ENCODE peak calls at places on chromosomes 6 and 20, in nine cellular contexts. One of them, this sample, is unnamed.

GRCh38 chr6:121951918-121952379 is 447.5 kb upstream of the HSF2 start:
- DNase-seq in AG10803: peak; percentile 81
- DNase-seq in A673: peak; percentile 35
- DNase-seq in HFF-Myc: peak; percentile 44
- DNase-seq in RWPE1: peak; percentile 26
- DNase-seq in natural killer cell: no peak
- DNase-seq in heart left ventricle: no peak
- DNase-seq in uterus: no peak
- DNase-seq in astrocyte of the spinal cord: peak; percentile 87
- DNase-seq in this sample: no peak

GRCh38 chr20:37388831-37389230 is 42.9 kb downstream of the SRC start:
- DNase-seq in AG10803: no peak
- DNase-seq in A673: no peak
- DNase-seq in HFF-Myc: no peak
- DNase-seq in RWPE1: no peak
- DNase-seq in natural killer cell: no peak
- DNase-seq in heart left ventricle: no peak
- DNase-seq in uterus: peak; percentile 13
- DNase-seq in astrocyte of the spinal cord: no peak
- DNase-seq in this sample: no peak

GRCh38 chr6:144405173-144405572 is 120.0 kb downstream of the UTRN start:
- DNase-seq in AG10803: peak; percentile 36
- DNase-seq in A673: peak; percentile 69
- DNase-seq in HFF-Myc: no peak
- DNase-seq in RWPE1: no peak
- DNase-seq in natural killer cell: no peak
- DNase-seq in heart left ventricle: no peak
- DNase-seq in uterus: no peak
- DNase-seq in astrocyte of the spinal cord: peak; percentile 36
- DNase-seq in this sample: no peak

GRCh38 chr6:43936476-43936875 is 166.5 kb downstream of the VEGFA start:
- DNase-seq in AG10803: no peak
- DNase-seq in A673: no peak
- DNase-seq in HFF-Myc: no peak
- DNase-seq in RWPE1: no peak
- DNase-seq in natural killer cell: peak; percentile 13
- DNase-seq in heart left ventricle: no peak
- DNase-seq in uterus: peak; percentile 14
- DNase-seq in astrocyte of the spinal cord: no peak
- DNase-seq in this sample: no peak

GRCh38 chr20:39849664-39850063 is 839.4 kb downstream of the MAFB start:
- DNase-seq in AG10803: peak; percentile 95
- DNase-seq in A673: peak; percentile 89
- DNase-seq in HFF-Myc: peak; percentile 73
- DNase-seq in RWPE1: peak; percentile 73
- DNase-seq in natural killer cell: no peak
- DNase-seq in heart left ventricle: peak; percentile 93
- DNase-seq in uterus: peak; percentile 78
- DNase-seq in astrocyte of the spinal cord: peak; percentile 92
- DNase-seq in this sample: no peak

GRCh38 chr6:136788069-136788902 is 4.0 kb downstream of the MAP3K5 start:
- DNase-seq in AG10803: peak; percentile 85
- DNase-seq in A673: peak; percentile 72
- DNase-seq in HFF-Myc: no peak
- DNase-seq in RWPE1: no peak
- DNase-seq in natural killer cell: no peak
- DNase-seq in heart left ventricle: no peak
- DNase-seq in uterus: no peak
- DNase-seq in astrocyte of the spinal cord: peak; percentile 86
- DNase-seq in this sample: no peak

GRCh38 chr20:43682446-43682845 is 15.5 kb downstream of the MYBL2 start:
- DNase-seq in AG10803: no peak
- DNase-seq in A673: no peak
- DNase-seq in HFF-Myc: no peak
- DNase-seq in RWPE1: no peak
- DNase-seq in natural killer cell: no peak
- DNase-seq in heart left ventricle: no peak
- DNase-seq in uterus: no peak
- DNase-seq in astrocyte of the spinal cord: no peak
- DNase-seq in this sample: peak; percentile 33

GRCh38 chr6:17710331-17710730 is 3.6 kb upstream of the NUP153 start:
- DNase-seq in AG10803: peak; percentile 71
- DNase-seq in A673: no peak
- DNase-seq in HFF-Myc: no peak
- DNase-seq in RWPE1: no peak
- DNase-seq in natural killer cell: no peak
- DNase-seq in heart left ventricle: no peak
- DNase-seq in uterus: no peak
- DNase-seq in astrocyte of the spinal cord: no peak
- DNase-seq in this sample: no peak

GRCh38 chr6:56570434-56571359 is 72.0 kb downstream of the DST start:
- DNase-seq in AG10803: peak; percentile 39
- DNase-seq in A673: peak; percentile 56
- DNase-seq in HFF-Myc: no peak
- DNase-seq in RWPE1: peak; percentile 29
- DNase-seq in natural killer cell: no peak
- DNase-seq in heart left ventricle: no peak
- DNase-seq in uterus: no peak
- DNase-seq in astrocyte of the spinal cord: peak; percentile 43
- DNase-seq in this sample: no peak

GRCh38 chr20:36591854-36592641 is 13.5 kb upstream of the RAB5IF start:
- DNase-seq in AG10803: peak; percentile 55
- DNase-seq in A673: peak; percentile 65
- DNase-seq in HFF-Myc: no peak
- DNase-seq in RWPE1: no peak
- DNase-seq in natural killer cell: no peak
- DNase-seq in heart left ventricle: peak; percentile 35
- DNase-seq in uterus: peak; percentile 46
- DNase-seq in astrocyte of the spinal cord: peak; percentile 50
- DNase-seq in this sample: no peak

GRCh38 chr6:66599541-66599940 is 892.5 kb upstream of the EYS start:
- DNase-seq in AG10803: no peak
- DNase-seq in A673: no peak
- DNase-seq in HFF-Myc: no peak
- DNase-seq in RWPE1: peak; percentile 55
- DNase-seq in natural killer cell: no peak
- DNase-seq in heart left ventricle: no peak
- DNase-seq in uterus: no peak
- DNase-seq in astrocyte of the spinal cord: no peak
- DNase-seq in this sample: no peak

GRCh38 chr20:25058051-25058796 is at the start of gene ACSS1:
- DNase-seq in AG10803: peak; percentile 35
- DNase-seq in A673: peak; percentile 68
- DNase-seq in HFF-Myc: no peak
- DNase-seq in RWPE1: no peak
- DNase-seq in natural killer cell: peak; percentile 70
- DNase-seq in heart left ventricle: peak; percentile 69
- DNase-seq in uterus: peak; percentile 72
- DNase-seq in astrocyte of the spinal cord: peak; percentile 25
- DNase-seq in this sample: peak; percentile 73

GRCh38 chr20:2101057-2101934 is at the start of gene STK35:
- DNase-seq in AG10803: no peak
- DNase-seq in A673: peak; percentile 71
- DNase-seq in HFF-Myc: no peak
- DNase-seq in RWPE1: peak; percentile 89
- DNase-seq in natural killer cell: no peak
- DNase-seq in heart left ventricle: peak; percentile 90
- DNase-seq in uterus: no peak
- DNase-seq in astrocyte of the spinal cord: no peak
- DNase-seq in this sample: no peak

GRCh38 chr20:63562461-63563185 is 8.7 kb downstream of the FNDC11 start:
- DNase-seq in AG10803: no peak
- DNase-seq in A673: no peak
- DNase-seq in HFF-Myc: no peak
- DNase-seq in RWPE1: no peak
- DNase-seq in natural killer cell: no peak
- DNase-seq in heart left ventricle: no peak
- DNase-seq in uterus: no peak
- DNase-seq in astrocyte of the spinal cord: no peak
- DNase-seq in this sample: no peak

GRCh38 chr6:148851683-148852556 is 105.1 kb downstream of the UST start:
- DNase-seq in AG10803: no peak
- DNase-seq in A673: no peak
- DNase-seq in HFF-Myc: no peak
- DNase-seq in RWPE1: no peak
- DNase-seq in natural killer cell: no peak
- DNase-seq in heart left ventricle: no peak
- DNase-seq in uterus: no peak
- DNase-seq in astrocyte of the spinal cord: no peak
- DNase-seq in this sample: no peak

GRCh38 chr6:13765570-13765969 is 48.8 kb downstream of the MCUR1 start:
- DNase-seq in AG10803: peak; percentile 16
- DNase-seq in A673: no peak
- DNase-seq in HFF-Myc: no peak
- DNase-seq in RWPE1: no peak
- DNase-seq in natural killer cell: no peak
- DNase-seq in heart left ventricle: no peak
- DNase-seq in uterus: no peak
- DNase-seq in astrocyte of the spinal cord: peak; percentile 22
- DNase-seq in this sample: no peak

GRCh38 chr6:13767121-13767794 is 47.1 kb downstream of the MCUR1 start:
- DNase-seq in AG10803: peak; percentile 60
- DNase-seq in A673: peak; percentile 30
- DNase-seq in HFF-Myc: no peak
- DNase-seq in RWPE1: no peak
- DNase-seq in natural killer cell: no peak
- DNase-seq in heart left ventricle: peak; percentile 64
- DNase-seq in uterus: peak; percentile 75
- DNase-seq in astrocyte of the spinal cord: peak; percentile 19
- DNase-seq in this sample: no peak

GRCh38 chr6:13769034-13769654 is 45.2 kb downstream of the MCUR1 start:
- DNase-seq in AG10803: no peak
- DNase-seq in A673: no peak
- DNase-seq in HFF-Myc: no peak
- DNase-seq in RWPE1: no peak
- DNase-seq in natural killer cell: no peak
- DNase-seq in heart left ventricle: no peak
- DNase-seq in uterus: no peak
- DNase-seq in astrocyte of the spinal cord: no peak
- DNase-seq in this sample: no peak

GRCh38 chr6:13766201-13766634 is 48.1 kb downstream of the MCUR1 start:
- DNase-seq in AG10803: peak; percentile 84
- DNase-seq in A673: peak; percentile 42
- DNase-seq in HFF-Myc: no peak
- DNase-seq in RWPE1: peak; percentile 42
- DNase-seq in natural killer cell: no peak
- DNase-seq in heart left ventricle: no peak
- DNase-seq in uterus: no peak
- DNase-seq in astrocyte of the spinal cord: peak; percentile 61
- DNase-seq in this sample: no peak

GRCh38 chr6:13769655-13770053 is 44.7 kb downstream of the MCUR1 start:
- DNase-seq in AG10803: no peak
- DNase-seq in A673: no peak
- DNase-seq in HFF-Myc: no peak
- DNase-seq in RWPE1: no peak
- DNase-seq in natural killer cell: no peak
- DNase-seq in heart left ventricle: no peak
- DNase-seq in uterus: no peak
- DNase-seq in astrocyte of the spinal cord: no peak
- DNase-seq in this sample: no peak
- TF ChIP-seq CTCF in AG10803: peak; percentile 20
- TF ChIP-seq CTCF in A673: peak; percentile 43
- TF ChIP-seq CTCF in HFF-Myc: peak; percentile 11
- TF ChIP-seq CTCF in RWPE1: no peak
- TF ChIP-seq CTCF in natural killer cell: no peak
- TF ChIP-seq CTCF in heart left ventricle: no peak
- TF ChIP-seq CTCF in uterus: no peak
- TF ChIP-seq CTCF in astrocyte of the spinal cord: peak; percentile 23
- TF ChIP-seq CTCF in this sample: no peak

GRCh38 chr6:159979136-159979874 is 10.4 kb downstream of the IGF2R start:
- DNase-seq in AG10803: peak; percentile 48
- DNase-seq in A673: peak; percentile 85
- DNase-seq in HFF-Myc: no peak
- DNase-seq in RWPE1: peak; percentile 77
- DNase-seq in natural killer cell: peak; percentile 74
- DNase-seq in heart left ventricle: peak; percentile 70
- DNase-seq in uterus: no peak
- DNase-seq in astrocyte of the spinal cord: peak; percentile 73
- DNase-seq in this sample: peak; percentile 61
- TF ChIP-seq CTCF in AG10803: no peak
- TF ChIP-seq CTCF in A673: no peak
- TF ChIP-seq CTCF in HFF-Myc: no peak
- TF ChIP-seq CTCF in RWPE1: no peak
- TF ChIP-seq CTCF in natural killer cell: no peak
- TF ChIP-seq CTCF in heart left ventricle: no peak
- TF ChIP-seq CTCF in uterus: no peak
- TF ChIP-seq CTCF in astrocyte of the spinal cord: no peak
- TF ChIP-seq CTCF in this sample: no peak

DNA sequence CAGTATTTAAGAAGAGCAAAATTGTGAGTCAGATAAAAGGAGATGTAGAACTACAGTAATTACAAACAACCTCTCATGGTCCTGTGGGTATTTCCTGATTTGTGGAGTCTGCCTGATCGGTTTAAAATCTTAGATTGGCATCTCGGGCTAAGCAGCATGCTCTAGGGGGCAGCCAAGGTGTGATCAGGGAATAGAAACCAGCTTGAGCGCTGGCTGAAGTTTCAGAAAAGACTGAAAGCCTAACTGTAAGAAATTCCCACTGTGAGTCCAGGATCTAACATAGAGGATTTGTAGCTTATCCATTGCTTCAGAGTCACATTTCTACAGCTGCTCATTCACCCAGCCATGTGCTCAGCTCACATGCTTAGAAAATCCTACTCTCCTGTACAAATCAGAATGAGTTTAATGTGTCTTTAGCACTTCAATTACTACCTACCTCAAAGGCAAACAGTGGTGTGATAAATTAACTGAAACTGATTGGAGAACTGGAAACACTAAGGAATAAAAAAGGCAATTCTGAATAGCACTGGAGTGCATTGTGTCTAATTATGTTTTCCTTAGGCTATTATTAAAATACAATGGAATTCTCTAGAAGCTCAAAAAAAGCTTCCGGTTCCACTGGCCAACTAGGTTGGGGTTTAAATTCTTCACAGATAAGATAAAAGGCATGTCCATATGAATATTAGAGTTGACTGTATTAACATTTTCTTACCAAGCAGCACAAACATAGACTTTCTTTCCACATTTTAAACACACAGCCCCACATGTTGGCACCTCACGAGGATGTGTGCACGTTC is 73.8 kb upstream of the MPC1 start:
- DNase-seq in AG10803: no peak
- DNase-seq in A673: peak; percentile 43
- DNase-seq in HFF-Myc: peak; percentile 2
- DNase-seq in RWPE1: no peak
- DNase-seq in natural killer cell: no peak
- DNase-seq in heart left ventricle: no peak
- DNase-seq in uterus: peak; percentile 18
- DNase-seq in astrocyte of the spinal cord: peak; percentile 39
- DNase-seq in this sample: no peak
- TF ChIP-seq CTCF in AG10803: no peak
- TF ChIP-seq CTCF in A673: peak; percentile 51
- TF ChIP-seq CTCF in HFF-Myc: peak; percentile 30
- TF ChIP-seq CTCF in RWPE1: no peak
- TF ChIP-seq CTCF in natural killer cell: no peak
- TF ChIP-seq CTCF in heart left ventricle: no peak
- TF ChIP-seq CTCF in uterus: no peak
- TF ChIP-seq CTCF in astrocyte of the spinal cord: peak; percentile 51
- TF ChIP-seq CTCF in this sample: no peak

DNA sequence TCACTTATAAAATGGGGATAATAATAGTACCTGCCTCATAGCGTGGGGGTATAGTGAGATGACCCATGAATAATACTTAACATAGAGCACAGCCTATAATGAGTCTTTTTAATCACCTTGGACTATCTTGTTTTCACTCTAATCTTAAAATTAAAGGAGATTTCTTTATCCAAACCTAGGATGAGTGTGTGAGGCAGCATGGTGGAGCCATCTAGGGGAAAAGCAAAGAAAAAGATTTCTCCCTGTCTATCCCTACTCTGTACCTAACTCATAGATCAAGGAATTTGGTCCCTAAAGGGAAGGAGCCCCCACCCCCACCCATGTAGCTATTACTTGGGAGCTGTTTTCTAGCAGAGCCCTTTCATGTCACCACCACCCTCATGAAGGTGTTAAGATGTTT is 45.2 kb upstream of the PAK5 start:
- DNase-seq in AG10803: no peak
- DNase-seq in A673: peak; percentile 3
- DNase-seq in HFF-Myc: no peak
- DNase-seq in RWPE1: no peak
- DNase-seq in natural killer cell: no peak
- DNase-seq in heart left ventricle: no peak
- DNase-seq in uterus: no peak
- DNase-seq in astrocyte of the spinal cord: no peak
- DNase-seq in this sample: no peak
- TF ChIP-seq CTCF in AG10803: no peak
- TF ChIP-seq CTCF in A673: peak; percentile 36
- TF ChIP-seq CTCF in HFF-Myc: no peak
- TF ChIP-seq CTCF in RWPE1: no peak
- TF ChIP-seq CTCF in natural killer cell: no peak
- TF ChIP-seq CTCF in heart left ventricle: no peak
- TF ChIP-seq CTCF in uterus: no peak
- TF ChIP-seq CTCF in astrocyte of the spinal cord: peak; percentile 5
- TF ChIP-seq CTCF in this sample: no peak

This sample was measured in activated B cell treated with CpG ODN at 0.5 μM for 24 hours.